ENCODE peak calls at places on chromosome 14, in nine cellular contexts. U is HepG2; J is K562; H is cardiac muscle cell; G is thoracic aorta; Q is lower lobe of right lung; C is breast epithelium; X is psoas muscle; S is CD4-positive, alpha-beta memory T cell. M is an unnamed sample. For H3K9me3, the result is how much of the 10 kb centered on the place peaks cover.

GRCh38 chr14:100715332-100715731 is 11.4 kb upstream of the DLK1 start:
- DNase-seq in U (no peak), J (no peak), H (no peak), G (no peak), Q (no peak), C (no peak), X (no peak), S (no peak), M (no peak)

GRCh38 chr14:22994762-22995275 is 12.5 kb upstream of the AJUBA start:
- DNase-seq in U (peak), J (peak), H (peak), G (no peak), Q (peak), C (peak), X (no peak), S (no peak), M (no peak)

GRCh38 chr14:98580131-98580678 is 691.8 kb downstream of the BCL11B start:
- DNase-seq in U (no peak), J (peak), H (no peak), G (no peak), Q (no peak), C (no peak), X (no peak), S (no peak), M (peak)

GRCh38 chr14:40464531-40464930 is 1032.3 kb upstream of the FBXO33 start:
- DNase-seq in U (no peak), J (no peak), H (no peak), G (no peak), Q (no peak), C (no peak), X (no peak), S (no peak), M (no peak)

GRCh38 chr14:59199614-59200013 is 11.1 kb downstream of the DAAM1 start:
- DNase-seq in U (no peak), J (no peak), H (no peak), G (no peak), Q (no peak), C (no peak), X (no peak), S (no peak), M (no peak)

GRCh38 chr14:79842270-79842669 is 369.0 kb downstream of the DIO2 start:
- DNase-seq in U (no peak), J (no peak), H (peak), G (no peak), Q (no peak), C (no peak), X (peak), S (no peak), M (no peak)

GRCh38 chr14:22886500-22887259 is 3.7 kb downstream of the REM2 start:
- DNase-seq in U (no peak), J (peak), H (peak), G (peak), Q (peak), C (peak), X (peak), S (peak), M (peak)

GRCh38 chr14:23709923-23710322 is 73.8 kb downstream of the DHRS2 start:
- DNase-seq in U (no peak), J (no peak), H (no peak), G (no peak), Q (no peak), C (no peak), X (no peak), S (no peak), M (no peak)

GRCh38 chr14:70080081-70080480 is 108.7 kb downstream of the SLC8A3 start:
- DNase-seq in U (no peak), J (no peak), H (no peak), G (no peak), Q (no peak), C (no peak), X (no peak), S (no peak), M (no peak)

GRCh38 chr14:53273671-53274072 is 120.5 kb upstream of the DDHD1 start:
- DNase-seq in U (peak), J (peak), H (peak), G (no peak), Q (no peak), C (no peak), X (no peak), S (no peak), M (no peak)

GRCh38 chr14:29851397-29851796 is 76.2 kb downstream of the PRKD1 start:
- DNase-seq in U (no peak), J (no peak), H (peak), G (no peak), Q (no peak), C (no peak), X (no peak), S (no peak), M (no peak)
- H3K9me3 ChIP-seq in U (half or more), J (under half), H (under half), G (under half), Q (under half), C (under half), X (under half), S (under half), M (under half)

GRCh38 chr14:55975281-55975905 is 142.8 kb upstream of the PELI2 start:
- DNase-seq in U (no peak), J (no peak), H (no peak), G (no peak), Q (no peak), C (no peak), X (no peak), S (no peak), M (no peak)

GRCh38 chr14:55976619-55977018 is 141.6 kb upstream of the PELI2 start:
- DNase-seq in U (no peak), J (no peak), H (peak), G (no peak), Q (no peak), C (no peak), X (no peak), S (no peak), M (no peak)

GRCh38 chr14:55976219-55976618 is 142.0 kb upstream of the PELI2 start:
- DNase-seq in U (no peak), J (no peak), H (no peak), G (no peak), Q (no peak), C (no peak), X (no peak), S (no peak), M (no peak)

GRCh38 chr14:55974046-55974582 is 144.1 kb upstream of the PELI2 start:
- DNase-seq in U (no peak), J (no peak), H (peak), G (no peak), Q (no peak), C (no peak), X (no peak), S (no peak), M (no peak)

DNA sequence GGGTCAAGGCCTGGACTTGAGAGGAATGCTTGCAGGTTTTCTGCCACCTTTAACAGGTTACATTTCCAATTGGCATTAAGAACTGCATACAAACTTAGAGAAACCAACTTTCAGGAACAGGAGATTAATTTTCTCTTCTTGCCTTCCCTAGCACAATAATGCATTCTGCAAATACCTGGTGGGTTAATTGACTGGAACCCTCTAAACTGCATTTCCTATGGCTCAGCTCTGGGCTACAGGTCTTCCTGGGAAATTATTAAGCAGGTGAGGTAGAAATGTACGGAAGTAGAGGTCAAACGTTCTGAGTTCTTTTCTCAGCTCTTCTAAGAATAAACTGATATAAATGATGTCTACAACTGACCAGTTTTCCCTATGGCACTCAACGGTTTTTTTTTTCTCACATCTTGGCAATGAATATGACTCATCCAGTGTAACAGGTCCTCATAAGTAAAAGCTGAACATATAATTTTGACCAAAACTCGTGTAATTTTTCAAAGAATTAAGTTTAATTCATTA is 144.9 kb upstream of the PELI2 start:
- DNase-seq in U (no peak), J (no peak), H (no peak), G (no peak), Q (no peak), C (no peak), X (no peak), S (no peak), M (no peak)
- H3K9me3 ChIP-seq in U (under half), J (under half), H (under half), G (under half), Q (under half), C (under half), X (under half), S (under half), M (under half)

DNA sequence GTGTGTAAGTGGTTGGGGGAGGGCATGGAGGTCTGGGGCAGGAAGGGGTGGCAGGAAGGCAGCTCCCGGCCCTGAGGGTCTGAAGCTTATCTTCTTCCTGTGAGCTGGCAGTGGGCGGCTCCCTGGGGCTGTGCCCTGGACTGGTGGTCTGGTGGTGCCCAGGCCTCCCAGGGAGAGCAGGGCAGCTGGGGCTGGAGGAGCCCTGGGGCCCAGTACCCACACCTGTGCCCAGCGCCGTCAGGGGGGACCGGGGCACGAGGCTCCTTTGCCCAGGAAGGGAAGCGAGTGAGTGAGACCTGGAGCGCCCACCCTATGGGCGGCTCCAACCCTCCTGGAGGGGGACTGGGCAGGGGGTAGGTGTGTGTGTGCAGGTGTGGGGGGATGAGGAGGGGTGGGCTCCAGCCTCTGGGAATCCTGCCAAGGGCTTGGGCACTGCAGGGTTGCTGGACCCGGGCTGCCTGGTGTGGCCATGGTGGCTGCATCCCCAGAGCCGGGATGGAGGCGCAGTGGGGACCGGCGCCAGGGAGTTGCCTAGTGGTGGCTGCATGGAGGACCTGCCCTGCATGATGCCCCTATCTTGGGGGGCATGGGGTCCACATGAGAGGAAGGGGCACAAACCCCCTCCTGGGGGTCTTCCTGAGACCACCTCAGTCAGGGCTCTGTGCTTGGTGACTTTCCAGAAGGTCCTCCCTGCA is 353.6 kb downstream of the TMEM121 start:
- DNase-seq in U (no peak), J (no peak), H (no peak), G (no peak), Q (peak), C (no peak), X (peak), S (peak), M (no peak)
- H3K9me3 ChIP-seq in U (under half), J (under half), H (under half), G (under half), Q (under half), C (under half), X (under half), S (under half), M (under half)

DNA sequence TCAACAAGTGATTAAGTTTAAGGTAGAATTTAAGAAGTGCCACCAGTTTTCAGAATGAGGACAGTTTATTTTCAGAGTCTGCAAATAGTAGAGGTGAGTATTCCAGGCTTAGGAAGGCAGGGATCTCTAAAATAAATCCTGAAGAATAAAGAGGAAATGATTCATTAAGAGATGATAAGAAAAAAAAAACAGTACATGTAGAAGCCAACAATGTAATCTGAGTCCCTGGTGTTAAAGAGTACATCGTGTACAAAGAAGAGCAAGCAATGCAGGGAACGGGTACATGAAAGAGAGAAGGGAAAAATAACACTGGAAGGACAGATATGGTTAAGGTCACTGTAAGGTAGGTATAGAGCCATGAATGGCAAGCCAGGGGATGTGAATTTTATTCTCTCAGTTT is 95.2 kb upstream of the FOXG1 start:
- DNase-seq in U (no peak), J (no peak), H (peak), G (no peak), Q (no peak), C (no peak), X (no peak), S (no peak), M (no peak)
- H3K9me3 ChIP-seq in U (half or more), J (under half), H (under half), G (under half), Q (under half), C (under half), X (under half), S (under half), M (under half)

M was measured in NT2/D1.